ENCODE peak calls at places on chromosomes 3 and 15, in eight cellular contexts. E is choroid plexus epithelial cell; K is left ventricle myocardium inferior; H is ureter; N is lower lobe of right lung; S is fibroblast of pulmonary artery; W is stimulated activated CD4-positive, alpha-beta T cell treated with anti-CD3 and anti-CD28 coated beads, TNF-alpha, amount 100 ng/mL, for 48 hours; M is neural progenitor cell. A is an unnamed sample.

GRCh38 chr3:29275309-29275708 is 5.6 kb upstream of the RBMS3 start:
- DNase-seq in E (peak; percentile 31), K (peak; percentile 16), H (no peak), N (no peak), S (peak; percentile 9), W (no peak), M (no peak), A (no peak)

GRCh38 chr15:43085921-43086320 is 19.9 kb downstream of the UBR1 start:
- DNase-seq in E (peak; percentile 17), K (no peak), H (no peak), N (no peak), S (peak; percentile 16), W (no peak), M (no peak), A (no peak)

GRCh38 chr3:138818175-138818574 is 16.6 kb downstream of the PIK3CB start:
- DNase-seq in E (no peak), K (no peak), H (no peak), N (no peak), S (no peak), W (no peak), M (no peak), A (no peak)

GRCh38 chr15:68668926-68669600 is 90.3 kb downstream of the CORO2B start:
- DNase-seq in E (no peak), K (no peak), H (no peak), N (no peak), S (no peak), W (no peak), M (no peak), A (peak; percentile 30)

GRCh38 chr3:52779411-52780297 is 2.3 kb downstream of the ITIH1 start:
- DNase-seq in E (no peak), K (no peak), H (no peak), N (peak; percentile 18), S (no peak), W (no peak), M (peak; percentile 0), A (no peak)

GRCh38 chr15:25249236-25250010 is 189.4 kb downstream of the UBE3A start:
- DNase-seq in E (no peak), K (no peak), H (no peak), N (no peak), S (no peak), W (no peak), M (no peak), A (peak; percentile 22)

GRCh38 chr15:79339588-79340314 is 28.8 kb downstream of the TMED3 start:
- DNase-seq in E (peak; percentile 76), K (no peak), H (no peak), N (no peak), S (peak; percentile 74), W (no peak), M (peak; percentile 53), A (peak; percentile 64)

GRCh38 chr3:118089563-118089962 is 945.1 kb downstream of the IGSF11 start:
- DNase-seq in E (no peak), K (no peak), H (no peak), N (no peak), S (no peak), W (no peak), M (no peak), A (no peak)

GRCh38 chr15:68154923-68155559 is 50.1 kb downstream of the CALML4 start:
- DNase-seq in E (peak; percentile 86), K (no peak), H (peak; percentile 53), N (no peak), S (peak; percentile 83), W (no peak), M (peak; percentile 76), A (peak; percentile 67)

GRCh38 chr3:102038477-102039142 is 189.3 kb downstream of the NFKBIZ start:
- DNase-seq in E (no peak), K (no peak), H (no peak), N (no peak), S (no peak), W (no peak), M (no peak), A (no peak)

GRCh38 chr3:150725548-150725947 is 21.8 kb upstream of the ERICH6 start:
- DNase-seq in E (no peak), K (no peak), H (peak; percentile 65), N (no peak), S (no peak), W (no peak), M (no peak), A (no peak)

GRCh38 chr15:71245588-71245987 is 130.3 kb downstream of the THSD4 start:
- DNase-seq in E (no peak), K (no peak), H (no peak), N (no peak), S (no peak), W (no peak), M (no peak), A (no peak)

GRCh38 chr3:50445919-50446318 is 57.5 kb downstream of the CACNA2D2 start:
- DNase-seq in E (no peak), K (no peak), H (no peak), N (peak; percentile 85), S (no peak), W (no peak), M (no peak), A (no peak)

GRCh38 chr3:49461443-49462171 is 8.5 kb upstream of the DAG1 start:
- DNase-seq in E (peak; percentile 63), K (no peak), H (no peak), N (no peak), S (peak; percentile 51), W (no peak), M (peak; percentile 65), A (peak; percentile 89)

GRCh38 chr3:185929192-185930151 is 8.3 kb downstream of the TRA2B start:
- DNase-seq in E (peak; percentile 50), K (no peak), H (no peak), N (no peak), S (no peak), W (no peak), M (peak; percentile 23), A (peak; percentile 42)

GRCh38 chr3:34582054-34582453 is 783.6 kb downstream of the PDCD6IP start:
- DNase-seq in E (peak; percentile 1), K (no peak), H (no peak), N (no peak), S (no peak), W (no peak), M (no peak), A (peak; percentile 47)

GRCh38 chr3:32951410-32951811 is at the start of gene CCR4:
- DNase-seq in E (no peak), K (no peak), H (no peak), N (no peak), S (peak; percentile 21), W (no peak), M (no peak), A (no peak)

GRCh38 chr3:113140876-113141275 is 70.5 kb upstream of the BOC start:
- DNase-seq in E (peak; percentile 58), K (no peak), H (no peak), N (no peak), S (peak; percentile 38), W (no peak), M (no peak), A (no peak)

GRCh38 chr15:95459288-95459687 is 871.2 kb upstream of the NR2F2 start:
- DNase-seq in E (peak; percentile 39), K (no peak), H (no peak), N (no peak), S (peak; percentile 69), W (no peak), M (no peak), A (no peak)

GRCh38 chr3:130635978-130636377 is 110.7 kb downstream of the PIK3R4 start:
- DNase-seq in E (no peak), K (no peak), H (no peak), N (no peak), S (no peak), W (no peak), M (no peak), A (no peak)

GRCh38 chr15:62779041-62779810 is 263.3 kb upstream of the TPM1 start:
- DNase-seq in E (peak; percentile 80), K (peak; percentile 50), H (no peak), N (no peak), S (peak; percentile 85), W (no peak), M (no peak), A (no peak)

GRCh38 chr15:76517910-76518309 is 181.3 kb downstream of the ISL2 start:
- DNase-seq in E (peak; percentile 27), K (no peak), H (no peak), N (no peak), S (no peak), W (no peak), M (no peak), A (peak; percentile 44)

GRCh38 chr3:112811917-112812660 is 34.6 kb downstream of the CD200R1L start:
- DNase-seq in E (peak; percentile 23), K (no peak), H (no peak), N (no peak), S (no peak), W (no peak), M (no peak), A (no peak)

GRCh38 chr15:32844118-32844711 is 126.4 kb downstream of the GREM1 start:
- DNase-seq in E (peak; percentile 81), K (no peak), H (no peak), N (no peak), S (peak; percentile 76), W (no peak), M (peak; percentile 27), A (no peak)

GRCh38 chr15:38707802-38708671 is 143.4 kb upstream of the RASGRP1 start:
- DNase-seq in E (peak; percentile 85), K (no peak), H (no peak), N (no peak), S (peak; percentile 83), W (no peak), M (peak; percentile 71), A (peak; percentile 79)

GRCh38 chr3:105195260-105195659 is 171.4 kb upstream of the ALCAM start:
- DNase-seq in E (peak; percentile 67), K (no peak), H (no peak), N (no peak), S (peak; percentile 61), W (no peak), M (no peak), A (no peak)

GRCh38 chr15:63573533-63573932 is 23.7 kb upstream of the FBXL22 start:
- DNase-seq in E (peak; percentile 68), K (no peak), H (no peak), N (no peak), S (peak; percentile 31), W (no peak), M (no peak), A (no peak)

GRCh38 chr3:172272699-172273098 is 175.6 kb downstream of the GHSR start:
- DNase-seq in E (peak; percentile 62), K (no peak), H (no peak), N (no peak), S (peak; percentile 64), W (no peak), M (no peak), A (no peak)

GRCh38 chr3:127252446-127252845 is 35.4 kb downstream of the PRR20G start:
- DNase-seq in E (no peak), K (no peak), H (no peak), N (no peak), S (no peak), W (no peak), M (no peak), A (no peak)

GRCh38 chr3:83011471-83011870 is 1250.0 kb upstream of the GBE1 start:
- DNase-seq in E (peak; percentile 41), K (no peak), H (no peak), N (no peak), S (no peak), W (no peak), M (no peak), A (no peak)

GRCh38 chr3:55515550-55516246 is 28.6 kb upstream of the WNT5A start:
- DNase-seq in E (no peak), K (no peak), H (no peak), N (no peak), S (no peak), W (no peak), M (no peak), A (no peak)

GRCh38 chr3:53216723-53217122 is 39.1 kb downstream of the TKT start:
- DNase-seq in E (no peak), K (no peak), H (no peak), N (peak; percentile 2), S (no peak), W (no peak), M (peak; percentile 45), A (peak; percentile 80)

GRCh38 chr3:50205719-50206276 is 727 bp downstream of the SLC38A3 start:
- DNase-seq in E (peak; percentile 24), K (peak; percentile 57), H (no peak), N (peak; percentile 66), S (no peak), W (no peak), M (peak; percentile 80), A (peak; percentile 91)

GRCh38 chr3:188365978-188366698 is 212.2 kb downstream of the LPP start:
- DNase-seq in E (peak; percentile 69), K (no peak), H (no peak), N (no peak), S (peak; percentile 67), W (no peak), M (no peak), A (no peak)

A was measured in endodermal cell.